ENCODE peak calls at places on chromosomes 7 and 10, in five cellular contexts. G, P, Y, U and Q are unnamed samples.

GRCh38 chr10:17138450-17139062 is 8.9 kb upstream of the CUBN start:
- DNase-seq in G (no peak), P (no peak), Y (no peak), U (no peak), Q (no peak)

GRCh38 chr7:29087840-29088169 is 58.5 kb downstream of the CPVL start:
- DNase-seq in G (no peak), P (no peak), Y (no peak), U (no peak), Q (no peak)

GRCh38 chr7:93728292-93728691 is 153.8 kb upstream of the CALCR start:
- DNase-seq in G (no peak), P (no peak), Y (no peak), U (no peak), Q (no peak)

GRCh38 chr10:126536148-126536547 is 134.3 kb downstream of the C10orf90 start:
- DNase-seq in G (no peak), P (no peak), Y (no peak), U (no peak), Q (no peak)

GRCh38 chr10:8042864-8043568 is 11.5 kb upstream of the GATA3 start:
- DNase-seq in G (no peak), P (no peak), Y (no peak), U (no peak), Q (no peak)

GRCh38 chr10:31749981-31750850 is 178.4 kb downstream of the ARHGAP12 start:
- DNase-seq in G (no peak), P (peak; percentile 32), Y (no peak), U (peak; percentile 78), Q (no peak)

GRCh38 chr10:16941865-16942264 is 124.6 kb upstream of the RSU1 start:
- DNase-seq in G (no peak), P (no peak), Y (no peak), U (no peak), Q (no peak)

GRCh38 chr10:89404648-89405047 is 9.7 kb upstream of the IFIT5 start:
- DNase-seq in G (no peak), P (no peak), Y (no peak), U (no peak), Q (no peak)

GRCh38 chr7:135178364-135178763 is 7.9 kb upstream of the CYREN start:
- DNase-seq in G (no peak), P (no peak), Y (peak; percentile 74), U (no peak), Q (no peak)

GRCh38 chr10:21452203-21452602 is 73.3 kb downstream of the SKIDA1 start:
- DNase-seq in G (no peak), P (no peak), Y (no peak), U (no peak), Q (no peak)

GRCh38 chr7:137990251-137990901 is 11.5 kb downstream of the CREB3L2 start:
- DNase-seq in G (no peak), P (no peak), Y (no peak), U (no peak), Q (no peak)

GRCh38 chr7:139895141-139895829 is 66.2 kb downstream of the TBXAS1 start:
- DNase-seq in G (no peak), P (no peak), Y (no peak), U (no peak), Q (no peak)

GRCh38 chr10:78913219-78914059 is 155.3 kb upstream of the ZMIZ1 start:
- DNase-seq in G (no peak), P (peak; percentile 76), Y (peak; percentile 73), U (no peak), Q (peak; percentile 11)

GRCh38 chr10:32256613-32257437 is 90.1 kb downstream of the EPC1 start:
- DNase-seq in G (no peak), P (peak; percentile 76), Y (peak; percentile 80), U (peak; percentile 74), Q (peak; percentile 54)

GRCh38 chr10:49579621-49580020 is 30.5 kb upstream of the SLC18A3 start:
- DNase-seq in G (no peak), P (no peak), Y (no peak), U (no peak), Q (no peak)

GRCh38 chr10:22463255-22463654 is 118.0 kb downstream of the SPAG6 start:
- DNase-seq in G (no peak), P (no peak), Y (no peak), U (no peak), Q (no peak)

GRCh38 chr7:7719235-7719634 is 828 bp upstream of the RPA3 start:
- DNase-seq in G (no peak), P (peak; percentile 18), Y (no peak), U (peak; percentile 80), Q (peak; percentile 44)

GRCh38 chr7:143993924-143994323 is 6.2 kb upstream of the OR6B1 start:
- DNase-seq in G (no peak), P (no peak), Y (no peak), U (no peak), Q (no peak)

GRCh38 chr7:156919132-156919713 is 26.2 kb upstream of the LMBR1 start:
- DNase-seq in G (no peak), P (no peak), Y (no peak), U (no peak), Q (no peak)

GRCh38 chr7:44162785-44163395 is 21.8 kb upstream of the MYL7 start:
- DNase-seq in G (peak; percentile 28), P (no peak), Y (no peak), U (no peak), Q (no peak)

GRCh38 chr10:8768341-8768740 is 713.9 kb downstream of the GATA3 start:
- DNase-seq in G (no peak), P (no peak), Y (no peak), U (no peak), Q (no peak)

GRCh38 chr10:71219918-71220688 is 7.7 kb downstream of the UNC5B start:
- DNase-seq in G (peak; percentile 49), P (no peak), Y (no peak), U (no peak), Q (no peak)

GRCh38 chr10:71216751-71217265 is 4.4 kb downstream of the UNC5B start:
- DNase-seq in G (peak; percentile 50), P (no peak), Y (peak; percentile 23), U (no peak), Q (no peak)

GRCh38 chr10:71218833-71219120 is 6.4 kb downstream of the UNC5B start:
- DNase-seq in G (peak; percentile 41), P (no peak), Y (no peak), U (no peak), Q (no peak)

GRCh38 chr10:71217266-71218045 is 5.1 kb downstream of the UNC5B start:
- DNase-seq in G (peak; percentile 78), P (no peak), Y (no peak), U (no peak), Q (no peak)

DNA sequence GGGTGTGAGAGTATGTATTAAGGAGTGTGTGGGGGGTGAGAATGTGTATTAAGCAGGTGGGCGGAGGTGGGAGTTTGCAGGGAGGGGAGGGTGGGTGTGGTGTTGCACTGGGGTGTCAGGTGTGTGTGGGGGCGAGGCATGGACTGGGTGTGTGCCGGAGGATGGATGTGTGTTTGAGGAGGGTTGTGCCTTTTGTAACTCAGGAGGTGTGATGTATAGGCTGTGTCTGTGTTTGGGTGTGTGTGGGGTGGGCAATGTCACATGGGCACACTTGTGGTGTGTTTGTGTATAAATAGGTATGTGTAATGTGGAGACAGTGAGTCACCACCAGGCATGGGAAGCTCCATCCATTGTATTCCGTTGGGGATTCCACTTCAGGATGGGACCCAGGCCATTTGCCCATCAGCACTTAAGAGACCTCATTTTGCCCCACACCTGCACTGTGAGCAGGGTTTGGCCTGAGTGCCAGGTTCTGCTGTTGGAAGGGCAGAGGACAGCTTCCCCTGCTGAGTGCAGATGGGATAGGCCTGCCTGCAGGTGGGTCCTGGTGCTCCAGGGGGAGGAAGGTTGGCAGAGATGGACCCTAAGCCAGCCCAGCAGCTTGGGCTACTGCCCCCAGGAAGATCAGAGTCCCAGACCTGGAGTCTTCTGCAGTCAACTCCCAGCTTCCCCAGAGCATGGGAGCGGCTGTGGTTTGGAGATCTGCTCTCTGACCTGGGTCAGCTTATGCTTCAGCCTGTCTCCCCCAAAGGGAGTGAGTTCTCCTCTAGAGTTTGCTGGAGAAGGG is 5.9 kb downstream of the UNC5B start:
- DNase-seq in G (peak; percentile 45), P (no peak), Y (peak; percentile 35), U (no peak), Q (no peak)
- TF ChIP-seq POLR2AphosphoS5 in G (no peak), P (no peak), Y (no peak), U (no peak), Q (no peak)

GRCh38 chr10:44925811-44926760 is 14.9 kb downstream of the TMEM72 start:
- DNase-seq in G (no peak), P (no peak), Y (no peak), U (peak; percentile 33), Q (no peak)

GRCh38 chr10:44926771-44927751 is 15.9 kb downstream of the TMEM72 start:
- DNase-seq in G (no peak), P (no peak), Y (no peak), U (peak; percentile 56), Q (no peak)

GRCh38 chr10:44923611-44924010 is 12.5 kb downstream of the TMEM72 start:
- DNase-seq in G (no peak), P (no peak), Y (no peak), U (no peak), Q (no peak)

GRCh38 chr10:44924261-44925040 is 13.3 kb downstream of the TMEM72 start:
- DNase-seq in G (no peak), P (no peak), Y (no peak), U (peak; percentile 52), Q (no peak)

DNA sequence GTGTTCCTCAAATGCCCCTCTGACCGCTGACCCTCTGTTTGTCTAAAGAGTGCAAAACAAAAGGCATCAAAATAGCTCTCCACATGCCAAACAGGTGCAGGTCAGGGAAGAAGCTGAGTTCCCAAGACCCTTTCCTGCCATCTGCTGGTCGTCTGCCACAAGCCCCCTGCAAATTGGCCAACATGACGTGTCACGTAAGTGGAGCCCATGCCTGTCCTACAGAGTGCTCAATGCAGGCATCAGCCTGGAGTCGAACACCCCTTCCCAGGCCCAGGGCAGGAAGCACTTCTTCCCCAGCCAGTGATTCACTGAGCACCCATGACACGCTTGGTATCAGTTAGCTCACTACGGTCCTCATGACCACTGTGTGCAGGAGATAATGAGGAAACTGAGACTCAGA is 14.1 kb downstream of the TMEM72 start:
- DNase-seq in G (no peak), P (no peak), Y (no peak), U (peak; percentile 34), Q (no peak)
- TF ChIP-seq CTCF in G (no peak), P (no peak), Y (peak; percentile 7), U (no peak), Q (no peak)

DNA sequence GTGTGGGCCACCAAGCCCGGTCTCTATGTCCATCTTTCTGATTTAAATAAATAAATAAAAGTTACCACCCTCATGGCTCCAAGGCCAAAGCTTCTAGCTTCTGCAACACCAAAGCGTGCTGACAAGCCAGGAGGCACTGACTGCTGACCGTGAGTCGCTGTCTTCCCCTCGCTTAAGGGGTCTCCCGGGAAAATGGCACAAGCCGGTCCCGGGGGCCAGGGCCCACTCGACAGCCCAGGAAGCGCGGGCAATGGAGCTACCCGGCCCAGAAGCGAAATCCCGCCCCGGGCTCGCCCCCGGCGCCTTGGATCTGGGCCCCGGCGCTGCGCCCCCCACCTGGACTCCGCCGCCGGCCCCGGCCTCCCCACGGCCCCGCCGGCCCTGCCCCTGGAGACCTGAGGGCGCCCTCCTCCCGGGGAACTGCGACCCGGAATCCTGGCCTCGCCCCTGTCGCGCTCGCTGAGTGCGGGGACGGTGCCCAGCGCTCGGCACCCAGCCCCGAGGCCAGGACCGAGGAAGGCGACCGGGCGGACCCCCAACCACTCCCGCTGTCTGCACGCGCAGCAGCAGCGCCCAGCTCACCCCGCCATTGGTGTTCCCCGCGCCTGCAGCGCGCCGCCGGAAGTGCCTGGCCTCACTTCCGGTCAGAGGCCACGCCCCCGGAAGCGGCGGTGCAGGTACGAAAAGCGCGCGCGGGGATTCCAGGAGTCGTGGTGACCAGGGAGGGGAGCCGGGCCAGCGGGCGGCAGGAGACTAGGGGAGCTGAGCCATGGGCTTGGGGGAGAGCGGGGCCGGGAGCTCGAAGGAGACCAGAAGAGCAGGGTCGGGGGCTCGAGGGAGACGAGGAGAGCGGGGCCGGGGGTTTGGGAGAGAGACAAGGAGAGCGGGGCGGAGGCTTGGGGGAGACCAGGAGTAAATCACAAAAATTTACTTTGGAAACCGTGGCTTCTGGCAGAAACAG is at the start of the genes MRM2 and NUDT1:
- DNase-seq in G (peak; percentile 89), P (peak; percentile 87), Y (peak; percentile 90), U (peak; percentile 90), Q (peak; percentile 79)
- TF ChIP-seq POLR2A in G (peak; percentile 56), P (peak; percentile 66), Y (no peak), U (peak; percentile 38), Q (peak; percentile 56)

GRCh38 chr10:34196058-34196433 is 619.0 kb downstream of the PARD3 start:
- DNase-seq in G (no peak), P (no peak), Y (no peak), U (no peak), Q (no peak)
- TF ChIP-seq POLR2AphosphoS5 in G (no peak), P (no peak), Y (no peak), U (no peak), Q (no peak)